ENCODE peak calls at places on chromosomes 16 and 17, in ten cellular contexts. V is heart right ventricle, B is AG10803, U is HL-60, N is esophagus muscularis mucosa, Z is body of pancreas, G is fibroblast of lung, I is GM20000, Q is astrocyte of the spinal cord, K is sigmoid colon. S is an unnamed sample.

GRCh38 chr16:84486551-84487235 is 17.8 kb downstream of the MEAK7 start:
- DNase-seq in V (no peak), B (no peak), U (peak; percentile 0), N (no peak), Z (no peak), G (no peak), I (no peak), Q (no peak), K (no peak), S (no peak)

GRCh38 chr16:10584956-10585561 is 4.7 kb upstream of the EMP2 start:
- DNase-seq in V (no peak), B (peak; percentile 94), U (no peak), N (no peak), Z (no peak), G (peak; percentile 21), I (no peak), Q (peak; percentile 51), K (no peak), S (peak; percentile 44)

GRCh38 chr16:78210305-78210704 is 110.9 kb downstream of the WWOX start:
- DNase-seq in V (no peak), B (no peak), U (no peak), N (peak; percentile 47), Z (no peak), G (peak; percentile 46), I (no peak), Q (peak; percentile 12), K (no peak), S (no peak)

GRCh38 chr17:18155179-18155578 is 28.4 kb upstream of the ALKBH5 start:
- DNase-seq in V (no peak), B (no peak), U (no peak), N (no peak), Z (no peak), G (no peak), I (no peak), Q (no peak), K (no peak), S (no peak)

GRCh38 chr17:74290340-74290739 is 16.3 kb downstream of the DNAI2 start:
- DNase-seq in V (no peak), B (no peak), U (no peak), N (no peak), Z (no peak), G (no peak), I (no peak), Q (no peak), K (no peak), S (no peak)

GRCh38 chr17:49616546-49617205 is 41.0 kb downstream of the NXPH3 start:
- DNase-seq in V (peak; percentile 65), B (peak; percentile 98), U (peak; percentile 10), N (no peak), Z (peak; percentile 69), G (peak; percentile 93), I (no peak), Q (peak; percentile 69), K (peak; percentile 88), S (no peak)

GRCh38 chr17:79594271-79594670 is 16.6 kb downstream of the RBFOX3 start:
- DNase-seq in V (no peak), B (no peak), U (no peak), N (no peak), Z (no peak), G (no peak), I (no peak), Q (no peak), K (no peak), S (no peak)

GRCh38 chr16:85436636-85437160 is 176.4 kb upstream of the GSE1 start:
- DNase-seq in V (no peak), B (no peak), U (no peak), N (no peak), Z (peak; percentile 83), G (peak; percentile 68), I (no peak), Q (no peak), K (no peak), S (no peak)

GRCh38 chr16:65069090-65069489 is 52.8 kb downstream of the CDH11 start:
- DNase-seq in V (no peak), B (peak; percentile 87), U (no peak), N (no peak), Z (no peak), G (peak; percentile 92), I (no peak), Q (peak; percentile 89), K (no peak), S (peak; percentile 83)

GRCh38 chr16:85137323-85138072 is 25.2 kb upstream of the CIBAR2 start:
- DNase-seq in V (peak; percentile 96), B (peak; percentile 94), U (no peak), N (peak; percentile 97), Z (peak; percentile 94), G (peak; percentile 96), I (no peak), Q (peak; percentile 83), K (peak; percentile 99), S (peak; percentile 82)

GRCh38 chr17:63634163-63634562 is 11.9 kb downstream of the MAP3K3 start:
- DNase-seq in V (no peak), B (no peak), U (peak; percentile 64), N (no peak), Z (peak; percentile 21), G (no peak), I (no peak), Q (peak; percentile 18), K (no peak), S (no peak)

GRCh38 chr16:75806487-75806886 is 80.2 kb upstream of the CPHXL start:
- DNase-seq in V (no peak), B (no peak), U (no peak), N (no peak), Z (no peak), G (no peak), I (no peak), Q (no peak), K (no peak), S (no peak)

GRCh38 chr17:17928422-17929386 is 43.5 kb downstream of the TOM1L2 start:
- DNase-seq in V (no peak), B (no peak), U (no peak), N (no peak), Z (no peak), G (no peak), I (no peak), Q (no peak), K (no peak), S (no peak)

GRCh38 chr16:9971907-9972306 is 210.3 kb downstream of the GRIN2A start:
- DNase-seq in V (no peak), B (no peak), U (no peak), N (peak; percentile 82), Z (no peak), G (no peak), I (no peak), Q (no peak), K (no peak), S (no peak)

GRCh38 chr17:44348234-44348987 is 3.3 kb downstream of the GRN start:
- DNase-seq in V (no peak), B (peak; percentile 49), U (peak; percentile 83), N (no peak), Z (peak; percentile 63), G (no peak), I (peak; percentile 84), Q (peak; percentile 43), K (no peak), S (peak; percentile 45)

GRCh38 chr16:81620029-81620428 is 159.1 kb upstream of the PLCG2 start:
- DNase-seq in V (no peak), B (no peak), U (no peak), N (no peak), Z (no peak), G (no peak), I (no peak), Q (no peak), K (no peak), S (no peak)

GRCh38 chr17:81171941-81172340 is 5.9 kb upstream of the AATK start:
- DNase-seq in V (no peak), B (peak; percentile 34), U (no peak), N (no peak), Z (no peak), G (peak; percentile 25), I (no peak), Q (peak; percentile 3), K (no peak), S (no peak)
- TF ChIP-seq CTCF in V (no peak), B (no peak), U (no peak), N (no peak), Z (no peak), G (no peak), I (no peak), Q (no peak), K (no peak), S (no peak)

DNA sequence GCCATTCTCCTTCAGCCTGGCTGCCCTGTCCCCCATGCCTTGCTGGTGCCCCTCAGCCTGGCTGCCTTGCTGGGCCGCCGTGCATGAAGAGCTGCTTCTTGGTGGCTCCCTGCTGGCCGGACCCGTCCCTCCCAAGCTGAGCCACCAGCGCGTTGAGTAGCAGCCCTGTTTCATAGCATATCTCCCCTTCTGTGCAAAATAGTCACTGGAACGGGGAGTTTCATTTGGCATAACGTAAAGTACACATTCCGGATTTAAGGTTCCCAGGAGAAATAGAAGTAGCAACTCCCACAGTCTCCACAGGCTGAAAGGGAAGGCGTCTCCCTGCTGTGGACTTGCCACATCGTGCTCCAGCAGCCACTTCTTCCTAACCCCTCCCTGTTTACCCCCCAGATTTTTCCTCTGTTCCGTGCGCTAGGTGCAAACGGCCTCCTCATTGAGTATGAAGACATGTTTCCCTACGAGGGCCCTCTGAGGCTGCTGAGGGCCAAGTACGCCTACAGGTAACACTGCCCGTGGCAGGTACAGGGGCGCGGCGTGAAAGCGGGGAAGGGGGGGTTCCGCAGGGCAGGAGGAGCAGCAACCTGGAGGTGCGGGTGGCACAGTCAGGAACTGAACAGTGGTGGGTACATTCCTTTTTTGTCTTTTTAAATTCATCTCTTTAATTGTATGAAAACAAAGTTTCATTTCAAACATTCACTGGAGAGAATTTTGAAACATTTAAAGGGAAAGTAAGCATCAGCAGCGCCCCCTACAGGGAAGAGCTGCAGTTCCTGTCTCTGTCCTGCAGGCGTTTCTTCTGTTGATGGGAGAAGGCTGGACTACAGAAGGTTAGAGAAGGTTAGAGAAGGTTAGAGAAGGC is 5.8 kb upstream of the OGFOD3 start:
- DNase-seq in V (no peak), B (peak; percentile 54), U (peak; percentile 44), N (no peak), Z (peak; percentile 50), G (peak; percentile 61), I (peak; percentile 69), Q (peak; percentile 24), K (no peak), S (peak; percentile 38)
- TF ChIP-seq CTCF in V (peak; percentile 44), B (peak; percentile 74), U (peak; percentile 61), N (peak; percentile 30), Z (peak; percentile 52), G (peak; percentile 53), I (peak; percentile 52), Q (peak; percentile 72), K (no peak), S (peak; percentile 86)

GRCh38 chr17:34716291-34716690 is 136.9 kb downstream of the TMEM132E start:
- DNase-seq in V (no peak), B (no peak), U (no peak), N (no peak), Z (no peak), G (no peak), I (no peak), Q (no peak), K (no peak), S (no peak)
- TF ChIP-seq CTCF in V (no peak), B (no peak), U (no peak), N (no peak), Z (no peak), G (no peak), I (no peak), Q (no peak), K (no peak), S (no peak)

GRCh38 chr17:16352838-16353701 is at the start of gene CENPV:
- DNase-seq in V (peak; percentile 34), B (peak; percentile 17), U (peak; percentile 18), N (no peak), Z (peak; percentile 48), G (peak; percentile 32), I (peak; percentile 93), Q (no peak), K (peak; percentile 70), S (no peak)
- TF ChIP-seq CTCF in V (peak; percentile 37), B (no peak), U (no peak), N (peak; percentile 18), Z (peak; percentile 67), G (no peak), I (peak; percentile 50), Q (peak; percentile 6), K (no peak), S (peak; percentile 22)

S was measured in HFFc6.